ENCODE peak calls at places on chromosomes 7 and 10, in nine cellular contexts. E is GM12865, J is GM23338, W is body of pancreas, A is upper lobe of right lung, Y is astrocyte, P is psoas muscle, F is lower leg skin, C is PC-3. U is an unnamed sample.

GRCh38 chr7:92880212-92881090 is 44.1 kb upstream of the CDK6 start:
- DNase-seq in Y (no peak), E (peak), P (no peak), F (no peak), W (no peak), C (peak), J (peak), A (no peak), U (no peak)

GRCh38 chr7:124667754-124668153 is 97.8 kb downstream of the GPR37 start:
- DNase-seq in P (no peak), W (no peak), A (no peak), J (no peak), Y (no peak), C (peak), E (no peak), F (no peak), U (no peak)

GRCh38 chr10:22135591-22135990 is 82.2 kb downstream of the EBLN1 start:
- DNase-seq in P (no peak), C (no peak), Y (no peak), A (no peak), J (no peak), E (no peak), W (no peak), F (no peak), U (no peak)

GRCh38 chr7:118195837-118196474 is 12.0 kb downstream of the LSM8 start:
- DNase-seq in J (peak), E (peak), A (no peak), W (peak), Y (peak), P (no peak), F (no peak), C (peak), U (no peak)

GRCh38 chr10:3807928-3808496 is 23.0 kb upstream of the KLF6 start:
- DNase-seq in F (no peak), W (no peak), A (no peak), P (no peak), E (no peak), Y (no peak), J (no peak), C (no peak), U (no peak)

GRCh38 chr10:10096898-10097297 is 920.8 kb upstream of the CELF2 start:
- DNase-seq in E (no peak), A (no peak), W (no peak), P (no peak), C (no peak), J (no peak), Y (no peak), F (no peak), U (no peak)

GRCh38 chr7:74429153-74429747 is 24.5 kb upstream of the GTF2IRD1 start:
- DNase-seq in W (peak), P (no peak), Y (peak), A (no peak), F (no peak), J (peak), C (no peak), E (no peak), U (peak)

GRCh38 chr7:94620703-94621118 is 35.2 kb downstream of the SGCE start:
- DNase-seq in P (peak), C (peak), A (peak), F (peak), Y (peak), J (no peak), W (peak), E (peak), U (peak)

GRCh38 chr7:101817031-101817929 is at the start of gene CUX1:
- DNase-seq in Y (no peak), C (peak), P (peak), A (peak), E (peak), J (peak), F (peak), W (peak), U (no peak)

GRCh38 chr7:2016761-2017482 is 215.8 kb downstream of the MAD1L1 start:
- DNase-seq in W (no peak), E (no peak), A (no peak), F (peak), Y (no peak), J (no peak), C (no peak), P (peak), U (no peak)

GRCh38 chr7:30200591-30200990 is 65.8 kb downstream of the MTURN start:
- DNase-seq in J (no peak), Y (no peak), W (no peak), P (no peak), E (no peak), C (no peak), F (no peak), A (no peak), U (no peak)

GRCh38 chr7:32070406-32071360 is at the start of gene PDE1C:
- DNase-seq in J (peak), E (no peak), C (no peak), A (no peak), P (peak), F (no peak), Y (no peak), W (peak), U (no peak)

GRCh38 chr10:4013651-4014085 is 228.7 kb upstream of the KLF6 start:
- DNase-seq in P (no peak), C (no peak), F (no peak), J (no peak), Y (no peak), E (peak), A (no peak), W (no peak), U (no peak)

GRCh38 chr10:91197044-91197651 is 23.3 kb upstream of the PCGF5 start:
- DNase-seq in A (no peak), P (peak), J (no peak), Y (peak), W (no peak), C (no peak), E (no peak), F (no peak), U (no peak)

GRCh38 chr10:78972160-78972946 is 96.4 kb upstream of the ZMIZ1 start:
- DNase-seq in J (no peak), Y (peak), F (peak), P (peak), W (peak), A (peak), C (peak), E (no peak), U (peak)

GRCh38 chr7:155846156-155846555 is 33.9 kb upstream of the SHH start:
- DNase-seq in P (no peak), C (no peak), A (no peak), Y (no peak), W (no peak), E (no peak), F (peak), J (no peak), U (no peak)

GRCh38 chr10:29948971-29949370 is 110.4 kb downstream of the JCAD start:
- DNase-seq in C (peak), A (no peak), E (peak), P (no peak), F (peak), J (no peak), Y (no peak), W (peak), U (no peak)

GRCh38 chr10:52818019-52818418 is 45.4 kb upstream of the MBL2 start:
- DNase-seq in Y (peak), A (no peak), P (no peak), J (peak), E (peak), W (no peak), C (peak), F (no peak), U (peak)

GRCh38 chr10:124566222-124566888 is 104.7 kb downstream of the LHPP start:
- DNase-seq in P (no peak), A (peak), Y (no peak), W (no peak), J (no peak), F (no peak), C (no peak), E (no peak), U (no peak)

GRCh38 chr7:9453521-9453920 is 1020.1 kb downstream of the NXPH1 start:
- DNase-seq in C (no peak), J (no peak), A (no peak), E (no peak), W (no peak), F (no peak), P (no peak), Y (peak), U (no peak)

GRCh38 chr10:10222288-10222945 is 795.3 kb upstream of the CELF2 start:
- DNase-seq in C (no peak), Y (peak), W (no peak), P (no peak), E (no peak), F (no peak), A (no peak), J (no peak), U (no peak)

GRCh38 chr10:72336259-72337038 is 18.3 kb downstream of the DNAJB12 start:
- DNase-seq in P (no peak), W (peak), Y (no peak), E (no peak), A (no peak), J (no peak), C (no peak), F (peak), U (no peak)

GRCh38 chr10:28555358-28555757 is 22.4 kb downstream of the WAC start:
- DNase-seq in Y (no peak), W (no peak), P (no peak), J (peak), A (no peak), C (no peak), F (no peak), E (no peak), U (no peak)

GRCh38 chr7:74092321-74092963 is 8.8 kb downstream of the LIMK1 start:
- DNase-seq in J (peak), E (peak), Y (no peak), F (no peak), P (peak), C (no peak), W (no peak), A (no peak), U (no peak)

GRCh38 chr7:119482209-119482608 is 790.8 kb upstream of the KCND2 start:
- DNase-seq in F (no peak), J (peak), P (no peak), E (peak), C (peak), W (peak), A (no peak), Y (no peak), U (no peak)
- TF ChIP-seq CTCF in F (no peak), J (peak), P (no peak), E (peak), C (peak), W (peak), A (no peak), Y (peak), U (peak)

GRCh38 chr7:84524714-84525694 is 330.4 kb upstream of the SEMA3A start:
- DNase-seq in Y (peak), E (no peak), P (no peak), W (no peak), A (no peak), F (no peak), J (no peak), C (peak), U (no peak)
- H3K4me3 ChIP-seq in Y (no peak), E (no peak), P (no peak), W (no peak), A (no peak), F (no peak), J (no peak), C (no peak), U (no peak)

GRCh38 chr7:154781369-154782303 is 221.3 kb downstream of the PAXIP1 start:
- DNase-seq in C (no peak), J (no peak), Y (no peak), F (no peak), A (no peak), E (no peak), W (no peak), P (no peak), U (no peak)
- TF ChIP-seq CTCF in C (no peak), J (no peak), Y (no peak), F (no peak), A (no peak), E (no peak), W (no peak), P (no peak), U (no peak)

DNA sequence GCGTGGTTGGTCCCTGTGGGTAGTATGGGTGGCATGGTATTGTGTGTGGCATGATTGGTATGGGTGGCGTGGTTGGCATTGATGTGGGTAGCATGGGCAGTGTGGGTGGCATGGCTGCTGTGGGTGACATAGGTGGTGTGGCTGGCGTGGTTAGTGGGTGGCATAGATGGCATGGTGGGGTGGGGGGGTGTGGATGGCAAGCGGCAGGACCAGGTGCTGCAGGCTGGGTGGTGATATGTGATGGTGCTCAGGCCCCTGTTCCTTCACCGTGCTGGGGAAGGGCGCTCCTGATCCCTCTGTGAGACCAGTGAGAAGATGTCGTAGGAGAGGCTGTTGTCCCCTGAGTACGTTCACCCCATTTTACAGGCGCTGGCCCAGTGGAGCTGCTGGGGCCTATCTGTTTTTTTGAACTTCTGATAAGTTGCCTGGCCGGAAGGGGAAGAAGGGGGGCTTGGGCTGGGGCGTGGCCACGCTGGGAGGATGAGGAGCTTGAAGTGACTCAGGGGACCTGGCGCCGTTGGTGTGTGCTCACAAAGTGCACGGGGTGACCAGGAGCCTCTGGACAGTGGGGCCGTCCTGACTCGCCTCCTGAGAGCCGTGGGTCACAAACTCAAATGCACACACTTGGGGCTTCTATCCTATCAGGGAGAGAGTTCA is 17.5 kb downstream of the INPP5A start:
- DNase-seq in W (no peak), C (no peak), J (no peak), P (no peak), Y (no peak), A (peak), E (peak), F (no peak), U (no peak)
- H3K4me3 ChIP-seq in W (no peak), C (no peak), J (no peak), P (no peak), Y (no peak), A (no peak), E (no peak), F (no peak), U (no peak)

GRCh38 chr7:17495655-17496396 is 197.4 kb downstream of the AHR start:
- DNase-seq in Y (no peak), E (peak), W (no peak), J (no peak), C (peak), P (no peak), F (no peak), A (no peak), U (no peak)
- TF ChIP-seq CTCF in Y (no peak), E (no peak), W (no peak), J (no peak), C (no peak), P (no peak), F (no peak), A (no peak), U (no peak)

GRCh38 chr10:46308113-46308415 is 21.3 kb downstream of the ANTXRL start:
- DNase-seq in A (peak), W (no peak), C (no peak), P (no peak), J (no peak), Y (no peak), E (no peak), F (no peak), U (no peak)
- H3K4me3 ChIP-seq in A (no peak), W (no peak), C (no peak), P (no peak), J (no peak), Y (no peak), E (no peak), F (no peak), U (no peak)

GRCh38 chr10:43407576-43408330 is 1.2 kb downstream of the HNRNPF start:
- DNase-seq in P (peak), Y (peak), W (peak), C (peak), E (peak), A (peak), J (peak), F (peak), U (no peak)

GRCh38 chr10:43408710-43409384 is at the start of gene HNRNPF:
- DNase-seq in J (peak), W (peak), E (peak), C (peak), F (peak), Y (peak), P (peak), A (peak), U (no peak)

GRCh38 chr10:43408331-43408709 is 666 bp downstream of the HNRNPF start:
- DNase-seq in W (no peak), E (no peak), C (no peak), J (peak), F (peak), Y (no peak), A (no peak), P (no peak), U (no peak)

GRCh38 chr10:43410345-43410744 is 1.4 kb upstream of the HNRNPF start:
- DNase-seq in P (no peak), J (no peak), Y (no peak), C (no peak), F (no peak), W (no peak), A (no peak), E (no peak), U (no peak)

GRCh38 chr10:43409385-43410109 is 561 bp upstream of the HNRNPF start:
- DNase-seq in Y (no peak), W (no peak), F (no peak), E (peak), A (peak), J (no peak), P (peak), C (peak), U (no peak)
- TF ChIP-seq CTCF in Y (no peak), W (no peak), F (no peak), E (no peak), A (peak), J (no peak), P (no peak), C (no peak), U (no peak)

GRCh38 chr7:332020-332517 is 42.1 kb downstream of the FOXL3 start:
- DNase-seq in Y (no peak), P (no peak), C (no peak), A (no peak), F (no peak), E (no peak), J (peak), W (no peak), U (no peak)

GRCh38 chr7:327991-328702 is 38.2 kb downstream of the FOXL3 start:
- DNase-seq in E (no peak), A (no peak), Y (no peak), P (no peak), F (no peak), W (no peak), J (no peak), C (no peak), U (no peak)

GRCh38 chr7:327305-327931 is 37.4 kb downstream of the FOXL3 start:
- DNase-seq in E (no peak), W (no peak), A (peak), J (no peak), F (no peak), Y (no peak), C (no peak), P (no peak), U (no peak)

GRCh38 chr7:330554-331230 is 40.7 kb downstream of the FOXL3 start:
- DNase-seq in E (no peak), Y (no peak), F (no peak), J (no peak), P (no peak), C (no peak), W (no peak), A (no peak), U (no peak)

GRCh38 chr7:329691-330281 is 39.8 kb downstream of the FOXL3 start:
- DNase-seq in J (no peak), E (no peak), F (no peak), W (no peak), Y (no peak), A (no peak), C (no peak), P (no peak), U (no peak)
- H3K4me3 ChIP-seq in J (no peak), E (no peak), F (no peak), W (no peak), Y (no peak), A (no peak), C (no peak), P (no peak), U (no peak)

GRCh38 chr7:43531700-43532099 is 51.2 kb upstream of the STK17A start:
- DNase-seq in W (no peak), Y (no peak), P (no peak), J (no peak), E (no peak), F (no peak), C (no peak), A (no peak), U (no peak)

GRCh38 chr7:43535031-43535451 is 47.9 kb upstream of the STK17A start:
- DNase-seq in E (no peak), A (no peak), C (no peak), P (no peak), Y (peak), F (no peak), J (no peak), W (no peak), U (no peak)

GRCh38 chr7:43535810-43536585 is 46.9 kb upstream of the STK17A start:
- DNase-seq in Y (peak), P (peak), C (peak), F (no peak), A (no peak), J (no peak), E (no peak), W (no peak), U (peak)

GRCh38 chr7:43536773-43537172 is 46.1 kb upstream of the STK17A start:
- DNase-seq in J (no peak), P (no peak), W (no peak), E (no peak), F (no peak), Y (no peak), A (no peak), C (no peak), U (no peak)

GRCh38 chr7:43534110-43534509 is 48.8 kb upstream of the STK17A start:
- DNase-seq in J (no peak), F (no peak), P (no peak), A (no peak), C (no peak), Y (peak), E (no peak), W (no peak), U (no peak)
- TF ChIP-seq CTCF in J (no peak), F (no peak), P (no peak), A (no peak), C (no peak), Y (no peak), E (no peak), W (no peak), U (no peak)